ENCODE peak calls at places on chromosomes 5 and 9, in five cellular contexts. Y is kidney, D is lower leg skin, X is Panc1, C is heart left ventricle. K is an unnamed sample.

GRCh38 chr5:151740958-151741373 is 17.5 kb downstream of the ATOX1 start:
- DNase-seq in Y (no peak), D (no peak), X (peak), C (no peak), K (no peak)

GRCh38 chr9:23324511-23324910 is 501.5 kb downstream of the ELAVL2 start:
- DNase-seq in Y (no peak), D (no peak), X (no peak), C (no peak), K (no peak)

GRCh38 chr9:5191983-5192382 is 6.5 kb upstream of the INSL6 start:
- DNase-seq in Y (no peak), D (no peak), X (no peak), C (no peak), K (no peak)

GRCh38 chr5:134127376-134127861 is 12.9 kb downstream of the TCF7 start:
- DNase-seq in Y (no peak), D (no peak), X (no peak), C (peak), K (no peak)

GRCh38 chr5:60586307-60586901 is 113.6 kb downstream of the DEPDC1B start:
- DNase-seq in Y (no peak), D (no peak), X (no peak), C (no peak), K (no peak)

GRCh38 chr9:134514503-134514902 is 127.1 kb upstream of the COL5A1 start:
- DNase-seq in Y (peak), D (no peak), X (no peak), C (no peak), K (no peak)

GRCh38 chr5:83548556-83548955 is 77.0 kb downstream of the VCAN start:
- DNase-seq in Y (no peak), D (no peak), X (no peak), C (no peak), K (no peak)

GRCh38 chr5:114367029-114367428 is 5.2 kb downstream of the KCNN2 start:
- DNase-seq in Y (no peak), D (no peak), X (no peak), C (no peak), K (no peak)

GRCh38 chr5:56596154-56596553 is 219.2 kb upstream of the MAP3K1 start:
- DNase-seq in Y (no peak), D (no peak), X (no peak), C (no peak), K (no peak)

GRCh38 chr5:168114444-168115017 is 176.9 kb upstream of the WWC1 start:
- DNase-seq in Y (no peak), D (peak), X (peak), C (peak), K (no peak)

GRCh38 chr9:84711398-84711777 is 41.9 kb downstream of the NTRK2 start:
- DNase-seq in Y (no peak), D (no peak), X (no peak), C (no peak), K (no peak)

GRCh38 chr5:55568629-55569512 is 34.1 kb upstream of the PLPP1 start:
- DNase-seq in Y (no peak), D (no peak), X (no peak), C (no peak), K (no peak)

DNA sequence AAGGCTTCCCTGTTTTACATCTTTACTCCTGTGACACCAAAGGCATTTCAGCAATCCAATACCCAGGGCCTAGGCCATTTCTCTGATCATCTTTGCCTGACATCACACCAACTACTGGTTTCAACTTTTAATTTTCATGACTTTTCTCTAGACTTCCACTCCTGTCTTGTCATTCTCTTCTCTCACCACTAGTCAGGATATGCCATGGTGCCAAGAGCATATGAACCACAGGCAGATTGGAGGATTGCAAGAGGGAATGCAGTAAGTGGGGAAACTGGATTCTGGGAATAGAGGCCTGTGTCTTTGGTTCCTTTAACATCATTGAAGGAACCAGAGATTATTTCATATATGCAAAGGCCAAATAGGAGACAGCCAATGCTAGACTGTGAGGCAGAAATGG is 69.3 kb downstream of the ANKRD31 start:
- DNase-seq in Y (no peak), D (no peak), X (no peak), C (no peak), K (no peak)
- TF ChIP-seq CTCF in Y (no peak), D (no peak), X (peak), C (no peak), K (peak)

GRCh38 chr5:154158379-154158738 is 32.2 kb upstream of the GALNT10 start:
- DNase-seq in Y (no peak), D (no peak), X (no peak), C (no peak), K (no peak)
- TF ChIP-seq CTCF in Y (no peak), D (no peak), X (no peak), C (no peak), K (no peak)

DNA sequence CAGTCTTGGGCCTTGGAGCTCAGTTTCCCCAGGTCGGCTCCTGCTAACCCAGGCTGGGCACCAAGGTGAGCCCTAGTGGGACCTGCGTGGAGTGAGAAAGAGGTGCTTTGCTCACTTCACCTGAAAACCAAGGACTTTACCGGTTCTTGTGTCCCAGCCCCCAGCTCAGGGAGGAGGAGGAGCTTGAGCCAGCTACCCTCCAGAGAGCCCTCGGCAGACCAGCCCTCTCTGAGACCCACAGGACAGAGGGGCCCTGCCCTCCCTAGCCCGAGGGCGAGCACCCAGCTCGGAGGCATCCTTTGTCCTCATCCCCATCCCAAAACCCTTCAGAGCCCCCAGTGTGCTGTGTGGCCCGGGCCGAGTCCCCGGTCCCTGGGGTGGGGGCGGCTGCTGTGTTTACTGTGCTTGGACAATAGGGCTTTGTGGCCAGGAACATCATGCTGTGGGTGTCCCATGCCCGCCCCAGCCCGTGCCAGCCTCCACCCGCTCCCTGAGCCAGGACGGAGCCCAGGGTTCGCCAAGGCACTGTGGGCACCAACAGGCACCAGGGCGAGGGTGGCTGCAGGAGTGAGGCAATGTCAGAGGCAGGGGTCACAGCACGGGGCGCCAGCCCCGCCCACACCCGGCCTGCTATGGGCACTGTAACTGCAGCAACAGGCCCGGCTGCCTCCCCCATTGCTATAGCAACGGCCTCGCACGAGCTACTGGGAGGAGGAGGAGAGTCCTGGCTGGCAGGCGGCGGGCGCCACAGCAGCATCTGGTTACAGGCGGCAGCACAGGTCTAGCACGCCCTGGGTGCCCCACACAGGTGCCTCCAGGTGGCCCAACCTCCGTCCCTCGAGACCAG is 2.7 kb downstream of the ABCA2 start:
- DNase-seq in Y (peak), D (no peak), X (no peak), C (no peak), K (no peak)
- TF ChIP-seq CTCF in Y (no peak), D (no peak), X (no peak), C (no peak), K (no peak)

GRCh38 chr5:154756871-154757646 is 1.9 kb downstream of the LARP1 start:
- DNase-seq in Y (peak), D (peak), X (no peak), C (peak), K (no peak)

GRCh38 chr5:154753792-154754191 is 1.4 kb upstream of the LARP1 start:
- DNase-seq in Y (peak), D (peak), X (no peak), C (peak), K (no peak)

GRCh38 chr5:154756203-154756870 is 1.2 kb downstream of the LARP1 start:
- DNase-seq in Y (peak), D (peak), X (no peak), C (peak), K (no peak)

GRCh38 chr5:154755361-154756202 is at the start of gene LARP1:
- DNase-seq in Y (no peak), D (peak), X (no peak), C (peak), K (no peak)

DNA sequence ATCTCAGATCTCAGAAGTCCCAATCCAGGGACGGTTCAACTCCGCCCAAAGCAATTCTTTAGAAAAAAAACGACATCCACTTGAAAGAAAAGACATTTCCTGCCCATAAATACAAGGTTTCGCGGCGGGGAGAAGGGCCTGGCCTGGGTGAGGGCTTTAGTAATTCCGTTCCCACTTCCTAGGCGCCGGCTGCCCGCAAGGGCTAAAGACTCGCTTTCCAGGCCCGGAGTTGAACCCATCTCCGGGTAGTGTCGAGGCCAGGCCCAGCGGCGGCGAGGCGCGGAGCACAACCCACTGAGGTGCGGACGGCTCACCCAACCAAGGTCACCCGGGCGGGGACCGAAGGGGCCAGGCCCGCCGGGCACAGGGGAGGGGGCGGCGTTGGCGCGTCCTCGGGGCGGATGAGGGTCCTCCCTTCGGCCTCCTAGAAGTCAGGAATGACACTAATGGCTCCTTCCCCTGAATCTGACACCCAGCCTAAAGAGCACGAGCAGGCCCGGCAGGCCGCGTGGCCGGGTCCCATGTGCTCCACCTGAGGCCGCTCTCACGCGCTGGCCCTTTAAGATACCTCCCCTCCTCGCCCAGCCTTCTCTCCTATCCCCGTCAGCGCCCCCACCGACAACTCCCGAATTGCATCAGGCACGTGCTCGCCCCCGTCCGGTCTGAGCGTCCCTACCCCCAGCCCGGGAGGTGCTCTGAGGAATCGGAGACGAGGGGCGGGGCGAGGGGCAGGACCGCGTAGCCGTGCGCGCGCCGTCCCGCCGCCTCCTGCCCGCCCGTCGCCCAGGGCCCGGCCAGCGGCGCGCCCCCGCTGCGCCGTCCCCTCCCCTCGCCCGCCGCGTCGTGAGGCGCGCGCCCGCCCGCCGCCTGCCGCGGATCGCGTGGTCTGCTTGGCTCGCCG is 467 bp upstream of the LARP1 start:
- DNase-seq in Y (peak), D (peak), X (peak), C (peak), K (peak)
- TF ChIP-seq CTCF in Y (peak), D (peak), X (peak), C (peak), K (peak)

GRCh38 chr5:94505327-94506080 is 112.9 kb downstream of the KIAA0825 start:
- DNase-seq in Y (no peak), D (no peak), X (no peak), C (no peak), K (no peak)
- TF ChIP-seq CTCF in Y (no peak), D (no peak), X (no peak), C (no peak), K (no peak)

GRCh38 chr5:446864-447263 is 3.9 kb downstream of the EXOC3 start:
- DNase-seq in Y (no peak), D (no peak), X (no peak), C (no peak), K (no peak)
- TF ChIP-seq CTCF in Y (peak), D (no peak), X (peak), C (peak), K (peak)

GRCh38 chr9:9917400-9917799 is 695.4 kb downstream of the PTPRD start:
- DNase-seq in Y (no peak), D (no peak), X (no peak), C (no peak), K (no peak)

GRCh38 chr9:9913276-9913832 is 699.4 kb downstream of the PTPRD start:
- DNase-seq in Y (no peak), D (no peak), X (no peak), C (no peak), K (no peak)

GRCh38 chr9:9914174-9914573 is 698.6 kb downstream of the PTPRD start:
- DNase-seq in Y (no peak), D (no peak), X (no peak), C (no peak), K (no peak)

GRCh38 chr9:9912459-9912858 is 700.3 kb downstream of the PTPRD start:
- DNase-seq in Y (no peak), D (no peak), X (no peak), C (no peak), K (no peak)
- TF ChIP-seq CTCF in Y (no peak), D (no peak), X (no peak), C (no peak), K (peak)

DNA sequence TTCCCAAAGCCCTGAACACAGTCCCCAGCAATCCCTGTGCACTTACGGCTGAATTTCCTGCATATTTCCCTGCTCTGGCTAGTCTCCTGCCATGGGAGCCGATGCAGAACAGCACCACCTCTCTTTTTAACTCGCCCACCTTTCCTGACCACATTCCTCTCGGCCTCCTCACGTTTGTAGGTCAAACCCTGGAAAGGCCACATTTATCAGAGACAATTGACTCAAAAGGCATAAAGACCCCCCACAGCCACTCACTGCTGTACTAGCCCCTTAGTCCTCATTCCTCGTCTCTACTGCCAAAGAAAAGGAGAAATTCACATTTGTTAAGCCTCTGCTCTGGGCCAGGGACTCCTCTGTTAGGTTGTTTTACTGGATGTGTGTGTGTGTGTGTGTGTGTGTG is 43.6 kb downstream of the ENC1 start:
- DNase-seq in Y (no peak), D (no peak), X (no peak), C (no peak), K (no peak)
- TF ChIP-seq CTCF in Y (no peak), D (no peak), X (no peak), C (no peak), K (no peak)